ENCODE peak calls at places on chromosomes 6 and 20, in nine cellular contexts. F, Q, H, J, W, K, R, X and C are unnamed samples.

GRCh38 chr20:45959956-45960630 is 11.9 kb downstream of the ZNF335 start:
- DNase-seq in Q (no peak), X (no peak), J (no peak), W (no peak), K (no peak), H (no peak), F (no peak), R (no peak), C (no peak)

GRCh38 chr6:135300576-135300975 is 119.5 kb downstream of the MYB start:
- DNase-seq in K (peak), R (no peak), X (no peak), Q (no peak), W (no peak), H (no peak), J (no peak), F (no peak), C (no peak)

GRCh38 chr20:10061641-10062040 is 26.9 kb downstream of the ANKEF1 start:
- DNase-seq in X (no peak), H (no peak), Q (no peak), F (no peak), J (no peak), K (no peak), R (no peak), W (no peak), C (no peak)

GRCh38 chr20:40506567-40506966 is 182.5 kb downstream of the MAFB start:
- DNase-seq in Q (peak), J (no peak), H (peak), K (peak), F (no peak), W (peak), R (peak), X (peak), C (peak)

GRCh38 chr20:31806564-31807355 is 12.4 kb upstream of the MYLK2 start:
- DNase-seq in F (no peak), Q (no peak), K (peak), W (no peak), J (no peak), R (no peak), X (no peak), H (no peak), C (no peak)

GRCh38 chr6:153790881-153791473 is 248.1 kb upstream of the OPRM1 start:
- DNase-seq in J (peak), F (peak), K (peak), W (no peak), X (no peak), R (peak), H (no peak), Q (no peak), C (peak)

GRCh38 chr6:82298012-82298411 is 50.5 kb upstream of the IBTK start:
- DNase-seq in J (no peak), R (peak), F (no peak), K (peak), H (no peak), Q (no peak), W (no peak), X (no peak), C (peak)

GRCh38 chr6:17268114-17268513 is 13.0 kb upstream of the RBM24 start:
- DNase-seq in K (peak), H (no peak), F (no peak), J (no peak), Q (no peak), R (peak), X (no peak), W (no peak), C (no peak)

GRCh38 chr6:75268121-75268987 is 16.2 kb downstream of the TMEM30A start:
- DNase-seq in W (no peak), J (no peak), R (no peak), H (no peak), K (peak), X (no peak), F (no peak), Q (no peak), C (no peak)

GRCh38 chr6:139124887-139125672 is 9.8 kb upstream of the HECA start:
- DNase-seq in Q (peak), F (peak), R (peak), H (peak), X (peak), K (peak), J (peak), W (peak), C (peak)

GRCh38 chr20:8227293-8227692 is 95.2 kb downstream of the PLCB1 start:
- DNase-seq in R (no peak), Q (no peak), H (no peak), W (no peak), X (no peak), F (no peak), J (no peak), K (peak), C (no peak)

GRCh38 chr6:168895102-168895812 is 358.4 kb downstream of the THBS2 start:
- DNase-seq in H (peak), Q (peak), X (peak), F (peak), J (peak), R (peak), K (peak), W (peak), C (peak)

GRCh38 chr6:163563303-163563702 is 148.8 kb downstream of the QKI start:
- DNase-seq in Q (no peak), X (no peak), R (no peak), H (no peak), K (no peak), F (no peak), W (no peak), J (no peak), C (no peak)

GRCh38 chr20:39195495-39196129 is 233.5 kb downstream of the DHX35 start:
- DNase-seq in W (no peak), J (peak), F (peak), R (no peak), Q (no peak), X (no peak), K (no peak), H (no peak), C (no peak)

GRCh38 chr6:13653296-13653695 is 38.2 kb downstream of the NOL7 start:
- DNase-seq in F (no peak), H (no peak), R (peak), J (no peak), K (peak), X (no peak), W (no peak), Q (no peak), C (peak)

GRCh38 chr20:19737025-19737424 is 21.0 kb upstream of the RIN2 start:
- DNase-seq in J (no peak), R (peak), F (no peak), H (peak), Q (no peak), W (no peak), K (peak), X (no peak), C (peak)

GRCh38 chr6:10633216-10633615 is 61.2 kb downstream of the C6orf52 start:
- DNase-seq in W (no peak), X (no peak), H (no peak), Q (no peak), J (no peak), F (no peak), K (peak), R (peak), C (peak)

GRCh38 chr6:16803294-16804006 is 42.2 kb upstream of the ATXN1 start:
- DNase-seq in R (peak), W (peak), Q (no peak), J (peak), X (no peak), H (peak), K (peak), F (peak), C (peak)

DNA sequence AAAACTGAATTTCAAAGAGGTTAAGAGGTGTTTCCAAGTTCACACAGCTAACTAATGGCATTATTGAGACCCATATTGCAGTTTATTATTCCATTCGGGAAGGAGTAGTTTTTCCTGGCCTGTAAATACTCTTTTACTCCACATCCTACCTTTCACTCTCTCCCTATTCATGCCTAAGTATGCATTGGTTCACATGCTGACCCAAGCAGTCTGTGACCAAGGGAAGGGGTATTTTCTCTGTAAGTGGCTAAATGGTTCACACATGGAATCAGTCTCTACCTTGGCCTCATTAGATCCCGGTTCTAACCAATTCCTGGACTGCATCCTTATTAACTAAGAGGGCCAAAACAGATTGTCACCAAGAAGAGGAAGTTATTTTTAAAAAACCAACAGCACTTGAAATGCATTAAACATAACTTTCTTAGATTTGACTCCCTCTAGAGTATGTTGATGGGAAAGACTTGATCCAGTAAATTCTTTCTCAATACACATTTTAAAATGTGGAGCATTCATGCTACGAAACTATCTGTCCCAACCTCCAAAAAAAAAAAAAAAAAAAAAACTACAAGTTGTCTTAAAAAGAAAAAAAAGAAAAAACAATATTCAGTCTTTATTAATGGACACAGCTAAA is 17.8 kb upstream of the RSPO3 start:
- DNase-seq in Q (no peak), J (no peak), F (no peak), K (peak), H (no peak), X (no peak), W (no peak), R (peak), C (peak)
- TF ChIP-seq CTCF in Q (no peak), J (peak), F (peak), K (peak), H (no peak), X (no peak), W (peak), R (peak), C (peak)

GRCh38 chr6:116564921-116565872 is 6.1 kb upstream of the RWDD1 start:
- DNase-seq in F (no peak), H (no peak), Q (no peak), R (no peak), J (no peak), K (peak), X (no peak), W (no peak), C (no peak)
- H3K4me3 ChIP-seq in F (no peak), H (peak), Q (no peak), R (no peak), J (no peak), K (peak), X (no peak), W (peak), C (peak)

GRCh38 chr6:33822575-33823395 is 19.0 kb upstream of the MLN start:
- DNase-seq in K (no peak), X (no peak), R (peak), F (peak), H (no peak), J (peak), Q (no peak), W (no peak), C (no peak)
- TF ChIP-seq CTCF in K (no peak), X (no peak), R (peak), F (peak), H (no peak), J (peak), Q (no peak), W (no peak), C (peak)

DNA sequence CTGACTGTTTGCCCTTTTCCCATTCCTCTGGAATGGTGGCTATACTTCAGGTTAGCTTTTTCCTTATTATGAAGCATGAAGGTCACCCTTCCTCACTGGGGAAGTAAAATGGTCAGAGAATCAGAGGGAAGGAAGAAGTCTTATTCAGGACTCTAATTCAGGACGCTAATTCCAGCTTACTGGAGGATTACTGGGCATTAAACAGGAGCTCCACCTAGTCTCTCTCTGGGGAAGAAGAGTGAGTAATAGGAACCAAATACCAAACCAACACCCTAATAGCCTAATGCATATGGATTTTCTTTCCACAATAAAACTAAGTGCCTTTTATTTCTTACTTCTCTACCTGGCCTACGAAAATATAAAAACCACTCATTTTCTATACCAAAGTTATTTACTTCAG is 10.1 kb downstream of the CRISP1 start:
- DNase-seq in R (no peak), H (no peak), F (no peak), X (no peak), J (peak), K (no peak), Q (no peak), W (no peak), C (no peak)
- H3K4me3 ChIP-seq in R (no peak), H (no peak), F (no peak), X (no peak), J (no peak), K (no peak), Q (no peak), W (no peak), C (no peak)

GRCh38 chr6:33746036-33746600 is 587 bp downstream of the IP6K3 start:
- DNase-seq in H (peak), J (peak), R (peak), X (no peak), K (peak), F (no peak), Q (no peak), W (peak), C (peak)
- TF ChIP-seq CTCF in H (no peak), J (no peak), R (no peak), X (no peak), K (no peak), F (peak), Q (no peak), W (no peak), C (no peak)

DNA sequence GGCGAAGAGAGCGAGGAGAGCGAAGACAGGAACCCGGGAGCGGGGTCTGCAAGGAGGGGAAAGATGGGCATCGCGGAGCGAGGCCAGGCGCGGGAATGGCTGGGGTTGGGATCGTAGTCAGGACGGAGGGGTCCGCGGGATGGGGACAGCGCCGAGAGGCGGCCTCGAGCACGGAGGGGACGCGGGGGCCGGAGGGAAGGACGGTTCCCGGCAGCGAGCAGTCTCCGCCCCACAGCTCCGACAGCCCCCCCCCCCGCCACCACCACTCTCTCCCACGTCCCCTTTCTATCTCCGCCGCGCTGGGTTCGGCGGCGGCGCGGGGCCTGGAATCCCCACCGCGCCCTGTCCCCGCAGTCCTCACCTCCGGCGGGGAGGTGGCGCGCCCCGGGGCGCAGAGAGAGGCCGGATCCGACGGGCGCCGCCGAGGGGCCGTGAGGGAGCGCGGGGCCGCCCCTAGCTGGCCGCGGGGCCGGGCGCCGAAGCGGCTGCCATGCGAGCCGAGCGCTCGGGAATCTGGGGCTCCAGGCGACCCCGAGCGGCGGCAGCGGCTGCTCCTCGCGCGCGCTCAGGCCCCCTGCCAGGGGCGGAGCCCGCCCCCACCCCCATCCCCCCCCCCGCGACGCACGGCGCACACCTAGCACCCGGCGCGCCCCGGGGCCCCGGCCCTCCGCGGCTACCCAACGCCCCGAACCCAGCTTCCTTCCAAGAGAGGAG is at the start of gene DLK2:
- DNase-seq in H (no peak), R (no peak), F (peak), K (no peak), Q (no peak), J (peak), W (no peak), X (no peak), C (no peak)
- H3K4me3 ChIP-seq in H (peak), R (peak), F (peak), K (peak), Q (no peak), J (peak), W (peak), X (peak), C (peak)